ENCODE peak calls at places on chromosomes 16 and 17, in six cellular contexts. One of them, this sample, is unnamed.

GRCh38 chr17:29784661-29785060 is 145.4 kb downstream of the SSH2 start:
- DNase-seq in fibroblast of pulmonary artery: peak
- DNase-seq in iris pigment epithelial cell: peak
- DNase-seq in fibroblast of mammary gland: peak
- DNase-seq in kidney tubule cell: no peak
- DNase-seq in astrocyte of the cerebellum: no peak
- DNase-seq in this sample: peak

GRCh38 chr17:64107517-64108235 is 22.3 kb downstream of the ERN1 start:
- DNase-seq in fibroblast of pulmonary artery: no peak
- DNase-seq in iris pigment epithelial cell: no peak
- DNase-seq in fibroblast of mammary gland: no peak
- DNase-seq in kidney tubule cell: no peak
- DNase-seq in astrocyte of the cerebellum: no peak
- DNase-seq in this sample: no peak

GRCh38 chr16:56742030-56742984 is 12.4 kb downstream of the NUP93 start:
- DNase-seq in fibroblast of pulmonary artery: peak
- DNase-seq in iris pigment epithelial cell: peak
- DNase-seq in fibroblast of mammary gland: peak
- DNase-seq in kidney tubule cell: peak
- DNase-seq in astrocyte of the cerebellum: peak
- DNase-seq in this sample: peak

GRCh38 chr16:82439678-82440293 is 187.0 kb upstream of the CDH13 start:
- DNase-seq in fibroblast of pulmonary artery: peak
- DNase-seq in iris pigment epithelial cell: peak
- DNase-seq in fibroblast of mammary gland: no peak
- DNase-seq in kidney tubule cell: peak
- DNase-seq in astrocyte of the cerebellum: no peak
- DNase-seq in this sample: no peak

GRCh38 chr17:7435676-7436555 is 681 bp downstream of the TMEM102 start:
- DNase-seq in fibroblast of pulmonary artery: no peak
- DNase-seq in iris pigment epithelial cell: no peak
- DNase-seq in fibroblast of mammary gland: no peak
- DNase-seq in kidney tubule cell: peak
- DNase-seq in astrocyte of the cerebellum: no peak
- DNase-seq in this sample: no peak

GRCh38 chr16:72894291-72895151 is 153.4 kb downstream of the ZFHX3 start:
- DNase-seq in fibroblast of pulmonary artery: peak
- DNase-seq in iris pigment epithelial cell: no peak
- DNase-seq in fibroblast of mammary gland: peak
- DNase-seq in kidney tubule cell: peak
- DNase-seq in astrocyte of the cerebellum: no peak
- DNase-seq in this sample: no peak

GRCh38 chr17:75325827-75326586 is 36.8 kb upstream of the SLC25A19 start:
- DNase-seq in fibroblast of pulmonary artery: peak
- DNase-seq in iris pigment epithelial cell: peak
- DNase-seq in fibroblast of mammary gland: peak
- DNase-seq in kidney tubule cell: no peak
- DNase-seq in astrocyte of the cerebellum: no peak
- DNase-seq in this sample: peak

GRCh38 chr17:42706732-42707131 is 24.4 kb downstream of the CNTNAP1 start:
- DNase-seq in fibroblast of pulmonary artery: no peak
- DNase-seq in iris pigment epithelial cell: no peak
- DNase-seq in fibroblast of mammary gland: no peak
- DNase-seq in kidney tubule cell: no peak
- DNase-seq in astrocyte of the cerebellum: no peak
- DNase-seq in this sample: no peak

GRCh38 chr16:69928856-69929400 is 22.2 kb upstream of the CLEC18A start:
- DNase-seq in fibroblast of pulmonary artery: no peak
- DNase-seq in iris pigment epithelial cell: no peak
- DNase-seq in fibroblast of mammary gland: no peak
- DNase-seq in kidney tubule cell: no peak
- DNase-seq in astrocyte of the cerebellum: no peak
- DNase-seq in this sample: no peak

GRCh38 chr17:39099686-39100293 is 51.6 kb downstream of the PLXDC1 start:
- DNase-seq in fibroblast of pulmonary artery: peak
- DNase-seq in iris pigment epithelial cell: no peak
- DNase-seq in fibroblast of mammary gland: peak
- DNase-seq in kidney tubule cell: no peak
- DNase-seq in astrocyte of the cerebellum: peak
- DNase-seq in this sample: peak

GRCh38 chr17:83132251-83133081 is 53.1 kb downstream of the METRNL start:
- DNase-seq in fibroblast of pulmonary artery: no peak
- DNase-seq in iris pigment epithelial cell: no peak
- DNase-seq in fibroblast of mammary gland: no peak
- DNase-seq in kidney tubule cell: no peak
- DNase-seq in astrocyte of the cerebellum: no peak
- DNase-seq in this sample: no peak

GRCh38 chr17:57989011-57989345 is 924 bp upstream of the VEZF1 start:
- DNase-seq in fibroblast of pulmonary artery: peak
- DNase-seq in iris pigment epithelial cell: peak
- DNase-seq in fibroblast of mammary gland: peak
- DNase-seq in kidney tubule cell: peak
- DNase-seq in astrocyte of the cerebellum: no peak
- DNase-seq in this sample: no peak

GRCh38 chr16:55120408-55120807 is 189.7 kb downstream of the IRX5 start:
- DNase-seq in fibroblast of pulmonary artery: no peak
- DNase-seq in iris pigment epithelial cell: no peak
- DNase-seq in fibroblast of mammary gland: no peak
- DNase-seq in kidney tubule cell: no peak
- DNase-seq in astrocyte of the cerebellum: no peak
- DNase-seq in this sample: no peak

GRCh38 chr17:78705071-78705470 is 77.0 kb downstream of the CYTH1 start:
- DNase-seq in fibroblast of pulmonary artery: no peak
- DNase-seq in iris pigment epithelial cell: no peak
- DNase-seq in fibroblast of mammary gland: no peak
- DNase-seq in kidney tubule cell: no peak
- DNase-seq in astrocyte of the cerebellum: no peak
- DNase-seq in this sample: no peak

GRCh38 chr17:2701161-2701995 is 10.2 kb downstream of the CLUH start:
- DNase-seq in fibroblast of pulmonary artery: no peak
- DNase-seq in iris pigment epithelial cell: no peak
- DNase-seq in fibroblast of mammary gland: no peak
- DNase-seq in kidney tubule cell: no peak
- DNase-seq in astrocyte of the cerebellum: no peak
- DNase-seq in this sample: no peak

GRCh38 chr17:68127914-68128313 is 92.4 kb downstream of the KPNA2 start:
- DNase-seq in fibroblast of pulmonary artery: no peak
- DNase-seq in iris pigment epithelial cell: no peak
- DNase-seq in fibroblast of mammary gland: no peak
- DNase-seq in kidney tubule cell: no peak
- DNase-seq in astrocyte of the cerebellum: no peak
- DNase-seq in this sample: no peak

GRCh38 chr17:21001111-21001812 is 41.5 kb downstream of the USP22 start:
- DNase-seq in fibroblast of pulmonary artery: no peak
- DNase-seq in iris pigment epithelial cell: no peak
- DNase-seq in fibroblast of mammary gland: no peak
- DNase-seq in kidney tubule cell: no peak
- DNase-seq in astrocyte of the cerebellum: no peak
- DNase-seq in this sample: no peak

GRCh38 chr17:78541488-78542237 is 35.5 kb downstream of the DNAH17 start:
- DNase-seq in fibroblast of pulmonary artery: peak
- DNase-seq in iris pigment epithelial cell: peak
- DNase-seq in fibroblast of mammary gland: peak
- DNase-seq in kidney tubule cell: peak
- DNase-seq in astrocyte of the cerebellum: no peak
- DNase-seq in this sample: no peak

GRCh38 chr17:47704116-47704515 is 10.2 kb downstream of the TBKBP1 start:
- DNase-seq in fibroblast of pulmonary artery: no peak
- DNase-seq in iris pigment epithelial cell: no peak
- DNase-seq in fibroblast of mammary gland: no peak
- DNase-seq in kidney tubule cell: no peak
- DNase-seq in astrocyte of the cerebellum: no peak
- DNase-seq in this sample: no peak

GRCh38 chr16:88312732-88313131 is 70.0 kb upstream of the ZNF469 start:
- DNase-seq in fibroblast of pulmonary artery: no peak
- DNase-seq in iris pigment epithelial cell: no peak
- DNase-seq in fibroblast of mammary gland: no peak
- DNase-seq in kidney tubule cell: no peak
- DNase-seq in astrocyte of the cerebellum: no peak
- DNase-seq in this sample: no peak

GRCh38 chr17:82603981-82604448 is 44.2 kb downstream of the WDR45B start:
- DNase-seq in fibroblast of pulmonary artery: no peak
- DNase-seq in iris pigment epithelial cell: peak
- DNase-seq in fibroblast of mammary gland: peak
- DNase-seq in kidney tubule cell: peak
- DNase-seq in astrocyte of the cerebellum: no peak
- DNase-seq in this sample: no peak

GRCh38 chr16:88763502-88764053 is 21.4 kb downstream of the PIEZO1 start:
- DNase-seq in fibroblast of pulmonary artery: no peak
- DNase-seq in iris pigment epithelial cell: no peak
- DNase-seq in fibroblast of mammary gland: no peak
- DNase-seq in kidney tubule cell: peak
- DNase-seq in astrocyte of the cerebellum: no peak
- DNase-seq in this sample: no peak

GRCh38 chr17:78777886-78778285 is 4.2 kb downstream of the CYTH1 start:
- DNase-seq in fibroblast of pulmonary artery: no peak
- DNase-seq in iris pigment epithelial cell: no peak
- DNase-seq in fibroblast of mammary gland: no peak
- DNase-seq in kidney tubule cell: no peak
- DNase-seq in astrocyte of the cerebellum: no peak
- DNase-seq in this sample: no peak

GRCh38 chr16:89115216-89115949 is 21.7 kb downstream of the ACSF3 start:
- DNase-seq in fibroblast of pulmonary artery: peak
- DNase-seq in iris pigment epithelial cell: peak
- DNase-seq in fibroblast of mammary gland: peak
- DNase-seq in kidney tubule cell: no peak
- DNase-seq in astrocyte of the cerebellum: no peak
- DNase-seq in this sample: peak

GRCh38 chr16:87956771-87957279 is 5.6 kb downstream of the BANP start:
- DNase-seq in fibroblast of pulmonary artery: peak
- DNase-seq in iris pigment epithelial cell: peak
- DNase-seq in fibroblast of mammary gland: peak
- DNase-seq in kidney tubule cell: peak
- DNase-seq in astrocyte of the cerebellum: peak
- DNase-seq in this sample: peak

GRCh38 chr17:4786111-4786491 is at the start of gene VMO1:
- DNase-seq in fibroblast of pulmonary artery: no peak
- DNase-seq in iris pigment epithelial cell: peak
- DNase-seq in fibroblast of mammary gland: peak
- DNase-seq in kidney tubule cell: no peak
- DNase-seq in astrocyte of the cerebellum: no peak
- DNase-seq in this sample: peak

GRCh38 chr17:76011951-76012350 is 11.3 kb downstream of the CDK3 start:
- DNase-seq in fibroblast of pulmonary artery: no peak
- DNase-seq in iris pigment epithelial cell: no peak
- DNase-seq in fibroblast of mammary gland: no peak
- DNase-seq in kidney tubule cell: no peak
- DNase-seq in astrocyte of the cerebellum: no peak
- DNase-seq in this sample: no peak

GRCh38 chr16:81831722-81832126 is 52.6 kb downstream of the PLCG2 start:
- DNase-seq in fibroblast of pulmonary artery: no peak
- DNase-seq in iris pigment epithelial cell: peak
- DNase-seq in fibroblast of mammary gland: no peak
- DNase-seq in kidney tubule cell: peak
- DNase-seq in astrocyte of the cerebellum: no peak
- DNase-seq in this sample: peak

GRCh38 chr17:74736423-74737298 is at the start of gene RAB37:
- DNase-seq in fibroblast of pulmonary artery: no peak
- DNase-seq in iris pigment epithelial cell: no peak
- DNase-seq in fibroblast of mammary gland: peak
- DNase-seq in kidney tubule cell: no peak
- DNase-seq in astrocyte of the cerebellum: no peak
- DNase-seq in this sample: no peak

GRCh38 chr16:66147338-66147737 is 219.2 kb upstream of the CDH5 start:
- DNase-seq in fibroblast of pulmonary artery: no peak
- DNase-seq in iris pigment epithelial cell: no peak
- DNase-seq in fibroblast of mammary gland: no peak
- DNase-seq in kidney tubule cell: no peak
- DNase-seq in astrocyte of the cerebellum: no peak
- DNase-seq in this sample: no peak

GRCh38 chr16:2535644-2536021 is 2.2 kb upstream of the PDPK1 start:
- DNase-seq in fibroblast of pulmonary artery: peak
- DNase-seq in iris pigment epithelial cell: peak
- DNase-seq in fibroblast of mammary gland: peak
- DNase-seq in kidney tubule cell: no peak
- DNase-seq in astrocyte of the cerebellum: peak
- DNase-seq in this sample: peak

GRCh38 chr16:88378401-88378800 is 4.4 kb upstream of the ZNF469 start:
- DNase-seq in fibroblast of pulmonary artery: no peak
- DNase-seq in iris pigment epithelial cell: no peak
- DNase-seq in fibroblast of mammary gland: no peak
- DNase-seq in kidney tubule cell: no peak
- DNase-seq in astrocyte of the cerebellum: no peak
- DNase-seq in this sample: no peak

GRCh38 chr16:82067810-82068325 is 32.8 kb downstream of the HSD17B2 start:
- DNase-seq in fibroblast of pulmonary artery: no peak
- DNase-seq in iris pigment epithelial cell: no peak
- DNase-seq in fibroblast of mammary gland: no peak
- DNase-seq in kidney tubule cell: no peak
- DNase-seq in astrocyte of the cerebellum: no peak
- DNase-seq in this sample: no peak

GRCh38 chr17:80866050-80866793 is 125.4 kb upstream of the CHMP6 start:
- DNase-seq in fibroblast of pulmonary artery: peak
- DNase-seq in iris pigment epithelial cell: peak
- DNase-seq in fibroblast of mammary gland: peak
- DNase-seq in kidney tubule cell: peak
- DNase-seq in astrocyte of the cerebellum: peak
- DNase-seq in this sample: peak

GRCh38 chr16:71626018-71626857 is at the start of gene MARVELD3:
- DNase-seq in fibroblast of pulmonary artery: no peak
- DNase-seq in iris pigment epithelial cell: no peak
- DNase-seq in fibroblast of mammary gland: no peak
- DNase-seq in kidney tubule cell: peak
- DNase-seq in astrocyte of the cerebellum: no peak
- DNase-seq in this sample: no peak

GRCh38 chr17:8935194-8935593 is 30.3 kb downstream of the PIK3R5 start:
- DNase-seq in fibroblast of pulmonary artery: no peak
- DNase-seq in iris pigment epithelial cell: peak
- DNase-seq in fibroblast of mammary gland: peak
- DNase-seq in kidney tubule cell: peak
- DNase-seq in astrocyte of the cerebellum: no peak
- DNase-seq in this sample: no peak

This sample was measured in amniotic epithelial cell.